ENCODE peak calls at places on chromosomes 1 and 21, in five cellular contexts. M is natural killer cell, P is osteocyte, C is HFFc6, I is BE2C. E is an unnamed sample.

GRCh38 chr21:42626171-42626570 is 27.2 kb upstream of the PDE9A start:
- DNase-seq in C (no peak), P (no peak), I (no peak), M (no peak), E (no peak)

GRCh38 chr1:117171900-117172501 is 38.7 kb downstream of the VTCN1 start:
- DNase-seq in P (no peak), I (no peak), C (no peak), M (no peak), E (no peak)

GRCh38 chr1:151994956-151995355 is 1.3 kb upstream of the S100A10 start:
- DNase-seq in C (peak; percentile 93), P (no peak), M (no peak), I (no peak), E (no peak)

GRCh38 chr1:30686236-30686635 is 37.1 kb downstream of the MATN1 start:
- DNase-seq in I (no peak), M (no peak), P (no peak), C (no peak), E (no peak)

GRCh38 chr1:56017336-56017735 is 562.0 kb downstream of the PLPP3 start:
- DNase-seq in M (no peak), C (no peak), P (no peak), I (no peak), E (no peak)

GRCh38 chr1:215474940-215475339 is 92.2 kb upstream of the KCTD3 start:
- DNase-seq in I (no peak), C (no peak), P (no peak), M (no peak), E (no peak)

GRCh38 chr1:55970711-55971110 is 608.7 kb downstream of the PLPP3 start:
- DNase-seq in I (no peak), M (no peak), P (no peak), C (peak; percentile 11), E (no peak)

GRCh38 chr1:162690672-162691434 is 58.6 kb downstream of the DDR2 start:
- DNase-seq in C (peak; percentile 99), P (no peak), I (no peak), M (no peak), E (no peak)

GRCh38 chr21:44455524-44456206 is 355 bp downstream of the LRRC3 start:
- DNase-seq in M (no peak), P (no peak), I (no peak), C (no peak), E (no peak)

GRCh38 chr21:27779604-27780003 is 812.7 kb upstream of the ADAMTS5 start:
- DNase-seq in I (no peak), P (no peak), M (no peak), C (no peak), E (no peak)

GRCh38 chr1:88867743-88868521 is 23.4 kb downstream of the GTF2B start:
- DNase-seq in C (peak; percentile 89), I (no peak), P (no peak), M (no peak), E (no peak)

GRCh38 chr1:197985340-197985739 is 68.2 kb downstream of the LHX9 start:
- DNase-seq in M (no peak), P (no peak), C (no peak), I (no peak), E (no peak)

GRCh38 chr1:47705517-47706130 is 267.8 kb downstream of the FOXD2 start:
- DNase-seq in M (no peak), P (no peak), C (no peak), I (no peak), E (no peak)

GRCh38 chr1:56389813-56390539 is 189.4 kb downstream of the PLPP3 start:
- DNase-seq in C (no peak), M (no peak), P (no peak), I (peak; percentile 27), E (no peak)

GRCh38 chr1:53838654-53838974 is 518 bp upstream of the NDC1 start:
- DNase-seq in C (no peak), M (no peak), I (no peak), P (no peak), E (no peak)

GRCh38 chr1:66437136-66437401 is 96.9 kb upstream of the SGIP1 start:
- DNase-seq in C (no peak), I (no peak), P (no peak), M (no peak), E (no peak)

GRCh38 chr1:113912594-113913311 is 7.6 kb downstream of the DCLRE1B start:
- DNase-seq in I (no peak), M (no peak), C (peak; percentile 49), P (no peak), E (no peak)

GRCh38 chr1:58704616-58705021 is 4.8 kb upstream of the MYSM1 start:
- DNase-seq in P (no peak), C (no peak), M (no peak), I (no peak), E (no peak)

GRCh38 chr1:177820213-177820612 is 149.6 kb downstream of the SEC16B start:
- DNase-seq in I (no peak), C (no peak), M (no peak), P (no peak), E (no peak)

GRCh38 chr1:7247158-7247557 is 461.9 kb downstream of the CAMTA1 start:
- DNase-seq in M (no peak), P (peak; percentile 11), C (no peak), I (no peak), E (no peak)

GRCh38 chr1:100643430-100644196 is 75.9 kb upstream of the VCAM1 start:
- DNase-seq in C (no peak), P (no peak), I (no peak), M (no peak), E (no peak)

DNA sequence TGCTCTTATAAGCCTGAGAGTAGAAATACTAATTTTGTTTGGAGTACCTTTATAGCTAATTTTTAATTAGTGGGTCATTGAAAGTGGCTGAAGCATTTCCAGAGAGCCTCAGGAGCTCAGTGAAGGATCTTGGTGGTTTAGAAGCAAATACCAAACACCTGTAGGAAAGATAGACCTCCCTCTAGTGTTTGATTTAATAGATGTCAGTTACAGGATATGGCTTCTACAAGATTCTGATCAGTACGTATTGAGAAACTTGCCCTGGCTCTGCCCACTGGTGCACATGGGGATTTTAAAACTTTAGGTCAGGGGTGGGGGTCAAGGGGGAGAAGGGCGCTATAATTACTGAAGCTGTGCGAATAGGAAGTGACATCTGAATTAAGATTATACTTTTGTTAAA is 122.2 kb downstream of the POU2F1 start:
- DNase-seq in P (no peak), M (no peak), I (no peak), C (no peak), E (no peak)
- TF ChIP-seq CTCF in P (no peak), M (no peak), I (peak; percentile 39), C (peak; percentile 28), E (no peak)

DNA sequence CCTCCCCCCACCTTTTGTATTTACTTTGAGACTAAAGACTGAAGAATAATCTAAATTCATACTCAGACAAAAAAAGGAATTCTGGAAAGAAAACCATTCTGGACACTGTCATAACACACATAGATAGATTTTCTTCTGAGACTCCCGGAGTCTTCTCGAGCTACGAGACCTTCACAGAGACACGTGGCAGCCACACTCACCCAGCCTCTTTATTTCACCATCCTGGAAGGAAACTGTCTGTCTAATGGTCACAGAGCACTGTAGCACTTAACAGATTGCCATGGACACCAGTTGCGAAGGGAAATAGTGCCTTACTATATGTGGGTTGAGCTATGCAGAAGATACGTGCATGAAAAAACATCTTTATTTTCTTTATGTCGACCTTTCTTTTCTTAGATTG is 57.9 kb downstream of the ZP4 start:
- DNase-seq in P (no peak), M (no peak), C (no peak), I (no peak), E (no peak)
- TF ChIP-seq CTCF in P (no peak), M (no peak), C (no peak), I (no peak), E (no peak)

GRCh38 chr1:67626495-67627235 is 58.3 kb upstream of the GADD45A start:
- DNase-seq in P (peak; percentile 15), C (peak; percentile 75), I (no peak), M (no peak), E (no peak)
- TF ChIP-seq CTCF in P (no peak), C (no peak), I (no peak), M (no peak), E (no peak)

DNA sequence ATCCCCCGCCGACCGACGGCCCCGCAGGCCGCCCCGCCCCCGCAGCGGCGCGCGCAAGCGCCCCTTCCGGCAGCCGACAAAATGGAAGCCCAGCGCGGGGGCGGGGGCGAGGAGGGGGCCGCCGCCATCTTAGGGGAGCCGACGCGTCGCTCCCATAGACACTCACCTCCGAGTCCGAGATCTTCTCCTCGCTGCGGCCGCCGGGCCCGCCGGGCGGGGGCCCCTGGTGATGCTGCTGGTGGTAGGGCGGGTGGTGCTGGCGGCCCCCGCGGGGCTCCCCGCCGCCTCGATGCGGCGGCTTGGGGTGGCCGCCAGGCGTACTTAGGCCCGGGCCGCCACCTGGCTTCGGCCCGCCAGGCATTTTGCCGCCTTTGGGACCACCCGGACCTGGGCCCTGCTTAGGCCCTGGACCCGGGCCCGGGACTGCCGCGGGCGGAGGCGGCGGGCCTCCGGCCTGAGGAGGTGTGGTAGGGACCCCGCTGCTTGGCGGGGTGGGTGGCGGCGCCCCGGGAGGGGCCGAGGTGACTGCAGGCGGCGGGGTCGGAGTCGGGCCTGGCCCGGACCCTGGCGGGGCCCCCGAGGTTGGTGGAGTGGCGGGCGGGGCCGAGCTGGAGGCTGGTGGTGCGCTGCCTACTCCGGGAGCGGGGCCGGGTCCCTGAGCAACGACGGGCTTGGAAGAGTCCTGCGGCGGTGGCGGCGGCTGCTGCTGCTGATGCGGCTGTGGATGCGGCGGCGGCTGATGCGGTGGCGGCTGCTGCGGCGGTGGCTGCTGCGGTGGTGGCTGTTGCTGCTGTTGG is 691 bp downstream of the SFPQ start:
- DNase-seq in M (peak; percentile 94), I (peak; percentile 80), P (peak; percentile 95), C (peak; percentile 52), E (peak; percentile 90)
- TF ChIP-seq CTCF in M (no peak), I (no peak), P (peak; percentile 22), C (peak; percentile 73), E (no peak)

GRCh38 chr1:70963374-70963773 is 84.2 kb downstream of the PTGER3 start:
- DNase-seq in I (peak; percentile 7), C (no peak), P (no peak), M (no peak), E (no peak)
- TF ChIP-seq CTCF in I (no peak), C (no peak), P (no peak), M (no peak), E (no peak)

DNA sequence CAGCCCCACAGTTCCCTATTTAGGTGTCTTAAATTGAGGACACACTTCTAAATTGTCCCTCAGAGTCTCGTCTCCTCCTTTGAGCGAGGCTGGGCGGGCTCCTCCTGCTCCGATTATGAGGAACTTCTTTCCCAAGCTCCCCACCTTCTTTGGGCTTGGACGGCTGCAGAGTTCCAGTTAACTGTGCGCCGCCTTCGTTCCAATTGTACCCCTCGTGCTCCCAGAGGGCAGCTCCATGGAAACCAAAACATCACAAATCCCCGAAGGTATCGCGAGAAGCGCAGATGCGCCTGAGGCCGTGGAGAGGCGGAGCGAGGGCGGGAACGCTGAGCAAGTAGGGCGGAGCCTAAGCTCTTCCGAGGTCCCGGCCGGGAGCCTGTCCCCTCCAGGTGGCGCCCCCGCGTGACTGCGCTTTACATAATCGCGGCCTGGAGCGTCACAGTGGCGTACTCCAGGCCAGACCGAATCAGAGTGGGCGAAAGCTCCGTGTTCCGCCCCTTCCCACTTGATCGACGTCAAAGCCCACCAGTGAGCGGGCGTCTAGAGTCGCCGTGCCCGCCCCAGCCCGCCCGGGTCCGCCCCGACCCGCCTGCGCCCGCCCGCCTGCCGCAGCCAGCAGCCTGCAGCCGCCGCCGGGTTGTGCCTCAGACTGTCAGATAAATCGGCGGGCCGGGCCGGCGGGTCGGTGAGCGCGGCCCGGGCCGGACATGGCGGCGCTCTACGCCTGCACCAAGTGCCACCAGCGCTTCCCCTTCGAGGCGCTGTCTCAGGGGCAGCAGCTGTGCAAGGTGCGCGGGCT is at the start of gene FAM76A:
- DNase-seq in M (peak; percentile 99), P (peak; percentile 100), I (peak; percentile 95), C (peak; percentile 99), E (peak; percentile 98)
- TF ChIP-seq CTCF in M (peak; percentile 44), P (peak; percentile 57), I (peak; percentile 33), C (peak; percentile 81), E (no peak)

E was measured in activated B cell treated with CpG ODN at 0.5 μM for 24 hours.